ENCODE peak calls at places on chromosomes 2 and 18, in seven cellular contexts. D is AG04450, Y is fibroblast of lung, S is kidney, N is A549, H is OCI-LY7, C is PC-3. W is an unnamed sample.

GRCh38 chr18:48904847-48905394 is 45.8 kb downstream of the SMAD7 start:
- DNase-seq in Y (no peak), N (no peak), S (no peak), C (no peak), H (no peak), D (no peak), W (no peak)

GRCh38 chr2:170886391-170886790 is 42.7 kb upstream of the GORASP2 start:
- DNase-seq in Y (no peak), N (no peak), H (no peak), C (peak), S (no peak), D (no peak), W (peak)

GRCh38 chr18:32674491-32674890 is 98.3 kb downstream of the KLHL14 start:
- DNase-seq in D (no peak), N (peak), C (peak), S (no peak), Y (no peak), H (peak), W (no peak)

GRCh38 chr2:101972621-101973434 is 18.9 kb upstream of the IL1R2 start:
- DNase-seq in H (no peak), Y (peak), D (peak), C (peak), S (no peak), N (no peak), W (peak)

GRCh38 chr2:196315388-196316049 is 144.1 kb upstream of the STK17B start:
- DNase-seq in Y (peak), D (no peak), H (no peak), N (peak), S (no peak), C (peak), W (no peak)

GRCh38 chr2:49811502-49811901 is 657.2 kb upstream of the FSHR start:
- DNase-seq in S (no peak), Y (no peak), H (no peak), D (no peak), N (no peak), C (no peak), W (no peak)

GRCh38 chr2:152890746-152891145 is 172.3 kb downstream of the ARL6IP6 start:
- DNase-seq in D (no peak), C (no peak), N (no peak), H (no peak), Y (no peak), S (no peak), W (no peak)

GRCh38 chr2:168608796-168609195 is 152.7 kb downstream of the CERS6 start:
- DNase-seq in S (no peak), C (no peak), H (no peak), Y (no peak), N (no peak), D (no peak), W (peak)

GRCh38 chr2:28981016-28981441 is at the start of gene TOGARAM2:
- DNase-seq in S (no peak), H (no peak), D (no peak), C (no peak), N (no peak), Y (no peak), W (no peak)

GRCh38 chr2:108612514-108613183 is 78.4 kb downstream of the LIMS1 start:
- DNase-seq in Y (no peak), C (no peak), D (no peak), H (peak), S (no peak), N (no peak), W (peak)

GRCh38 chr2:3940661-3941060 is 237.3 kb downstream of the DCDC2C start:
- DNase-seq in D (no peak), C (no peak), S (no peak), Y (no peak), N (no peak), H (no peak), W (no peak)

GRCh38 chr2:158060862-158061435 is 40.7 kb upstream of the UPP2 start:
- DNase-seq in Y (peak), C (no peak), H (no peak), D (no peak), S (no peak), N (no peak), W (no peak)

GRCh38 chr2:231270221-231271114 is 72.0 kb downstream of the ARMC9 start:
- DNase-seq in N (no peak), D (no peak), C (no peak), Y (no peak), S (no peak), H (no peak), W (no peak)

GRCh38 chr2:181554511-181554910 is 97.3 kb downstream of the ITGA4 start:
- DNase-seq in S (no peak), D (no peak), Y (no peak), C (peak), H (no peak), N (no peak), W (no peak)

GRCh38 chr2:231037202-231037730 is at the start of gene C2orf72:
- DNase-seq in N (no peak), Y (no peak), S (no peak), H (no peak), D (no peak), C (no peak), W (no peak)

GRCh38 chr2:100888602-100889001 is 68.7 kb downstream of the NPAS2 start:
- DNase-seq in N (no peak), C (no peak), D (no peak), S (no peak), H (no peak), Y (no peak), W (no peak)

GRCh38 chr2:44964704-44965343 is 23.3 kb downstream of the SIX3 start:
- DNase-seq in H (peak), N (no peak), Y (no peak), D (no peak), C (no peak), S (no peak), W (no peak)
- TF ChIP-seq CTCF in H (peak), N (no peak), Y (peak), D (no peak), C (peak), S (no peak), W (no peak)

DNA sequence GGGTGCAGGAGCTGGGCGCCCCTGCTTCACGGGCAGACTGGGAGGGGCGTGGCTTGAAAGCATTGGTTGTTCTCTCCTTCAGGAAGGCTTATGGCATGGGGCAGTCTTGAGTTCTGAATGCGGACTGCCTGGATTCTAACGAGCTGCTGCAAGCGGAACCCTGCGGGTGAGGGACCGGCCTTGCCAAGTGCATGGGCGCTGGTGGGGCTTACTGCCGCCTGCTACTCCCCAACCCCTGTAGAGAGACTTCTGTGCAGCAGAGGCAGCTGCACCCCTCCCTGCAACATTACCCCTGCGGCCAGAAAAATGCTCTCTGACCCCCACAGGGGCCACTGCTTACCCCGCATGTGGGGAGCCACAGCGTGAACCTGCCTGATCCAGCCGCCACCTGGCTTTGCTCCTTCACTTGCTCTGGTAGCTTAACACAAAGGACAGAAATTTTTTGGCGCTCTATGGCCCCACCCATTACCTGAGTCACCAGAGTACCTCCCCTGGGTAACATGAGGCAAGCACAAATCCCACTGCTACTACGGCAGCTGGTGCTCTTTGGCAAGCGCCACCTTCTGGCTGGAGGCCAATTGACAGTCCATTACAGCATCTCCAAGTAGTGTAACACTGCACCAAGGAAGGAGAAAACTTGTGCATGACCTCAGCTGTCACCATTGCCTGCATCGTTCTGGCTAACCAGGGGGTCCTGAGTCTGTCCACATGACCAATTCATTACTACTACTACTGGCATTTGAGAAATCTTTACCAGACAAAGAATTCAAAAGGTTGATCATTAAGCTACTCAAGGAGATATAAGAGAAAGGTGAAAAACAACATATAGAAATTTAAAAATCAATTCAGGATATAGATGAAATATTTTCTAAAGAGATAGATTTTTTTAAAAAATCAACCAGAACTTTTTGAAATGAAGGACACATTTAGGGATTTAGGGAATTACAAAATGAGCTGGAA is 35.4 kb downstream of the MYL12B start:
- DNase-seq in C (peak), D (peak), S (peak), H (peak), Y (peak), N (peak), W (peak)
- H3K27ac ChIP-seq in C (peak), D (no peak), S (no peak), H (peak), Y (no peak), N (peak), W (peak)

GRCh38 chr2:31387850-31388249 is 26.7 kb downstream of the XDH start:
- DNase-seq in H (no peak), S (no peak), N (peak), Y (no peak), D (no peak), C (no peak), W (no peak)
- TF ChIP-seq CTCF in H (no peak), S (no peak), N (no peak), Y (no peak), D (peak), C (no peak), W (no peak)

DNA sequence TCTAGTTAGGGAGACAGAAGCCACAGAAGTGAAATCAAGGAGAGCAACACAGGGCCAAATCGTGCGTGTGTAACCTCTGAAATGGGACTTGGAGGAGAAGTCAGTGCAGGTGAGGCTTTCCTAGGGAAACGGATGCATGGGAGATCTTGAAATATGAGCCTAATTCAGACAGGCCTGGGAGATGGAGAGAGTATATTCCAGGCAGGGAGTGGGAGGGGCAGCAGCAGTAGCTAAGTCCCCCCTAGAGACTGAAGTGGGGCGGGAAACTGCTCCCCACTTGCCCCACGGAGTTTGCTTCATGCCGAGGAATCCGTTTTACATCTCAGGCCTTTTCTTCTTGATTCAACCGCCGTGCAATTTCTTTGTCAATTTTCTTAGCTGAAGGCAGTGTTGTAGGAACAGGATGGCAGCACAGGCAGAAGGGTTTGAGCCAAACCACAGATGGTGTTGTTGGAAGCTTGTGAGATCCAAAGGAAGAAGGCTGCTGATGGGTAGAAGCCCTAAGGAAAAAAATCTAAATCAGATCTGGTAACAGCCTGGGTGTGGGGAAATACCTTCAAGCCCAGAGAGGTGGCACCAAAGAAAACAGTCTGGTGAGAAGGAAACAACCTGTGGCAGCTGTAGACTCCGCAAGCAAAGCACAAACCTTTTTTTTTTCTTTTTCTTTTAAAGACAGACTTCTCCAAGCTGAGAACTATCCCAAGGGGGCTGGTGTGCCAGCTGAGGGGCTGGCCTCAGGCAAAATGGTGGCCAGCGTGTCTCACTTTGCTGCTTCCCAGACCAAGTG is 40.2 kb downstream of the EPAS1 start:
- DNase-seq in H (no peak), N (no peak), Y (no peak), S (no peak), D (no peak), C (no peak), W (peak)
- H3K27ac ChIP-seq in H (no peak), N (peak), Y (peak), S (peak), D (peak), C (no peak), W (no peak)

DNA sequence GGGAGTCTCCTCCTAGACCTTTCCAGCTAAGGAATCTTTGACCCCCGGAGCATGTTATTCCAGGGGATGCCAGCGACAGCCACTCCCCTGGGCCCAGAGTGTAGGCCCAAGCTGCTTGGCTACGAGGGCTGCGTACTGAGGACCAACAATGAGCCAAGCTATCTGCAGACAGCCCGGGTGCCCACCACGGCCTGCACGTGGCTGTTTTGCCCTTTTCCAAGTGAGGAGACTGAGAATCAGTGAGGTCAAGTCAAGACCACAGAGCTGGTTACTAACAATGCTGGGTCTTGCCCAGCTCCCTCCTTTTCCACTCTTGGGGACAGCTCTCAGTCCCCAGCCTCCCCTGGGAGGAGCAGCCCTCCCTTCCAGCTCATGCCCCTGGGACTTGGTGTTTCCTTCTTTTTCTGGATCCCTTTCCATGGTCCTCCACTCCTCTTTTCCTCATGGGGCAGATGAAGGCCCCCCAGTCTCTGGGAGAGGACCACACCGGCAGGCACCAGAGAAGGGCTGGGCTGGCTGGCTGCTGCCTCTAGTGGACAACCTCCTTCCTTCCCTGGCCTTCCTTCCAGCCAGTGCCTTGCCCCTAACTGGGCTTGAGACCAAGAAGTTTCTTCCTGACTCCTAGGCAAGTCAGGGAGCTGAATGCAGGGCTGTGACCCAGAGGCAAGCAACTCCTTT is 550 bp upstream of the MALL start:
- DNase-seq in D (no peak), N (peak), Y (peak), S (peak), C (peak), H (no peak), W (no peak)
- TF ChIP-seq CTCF in D (peak), N (peak), Y (peak), S (peak), C (peak), H (peak), W (peak)

DNA sequence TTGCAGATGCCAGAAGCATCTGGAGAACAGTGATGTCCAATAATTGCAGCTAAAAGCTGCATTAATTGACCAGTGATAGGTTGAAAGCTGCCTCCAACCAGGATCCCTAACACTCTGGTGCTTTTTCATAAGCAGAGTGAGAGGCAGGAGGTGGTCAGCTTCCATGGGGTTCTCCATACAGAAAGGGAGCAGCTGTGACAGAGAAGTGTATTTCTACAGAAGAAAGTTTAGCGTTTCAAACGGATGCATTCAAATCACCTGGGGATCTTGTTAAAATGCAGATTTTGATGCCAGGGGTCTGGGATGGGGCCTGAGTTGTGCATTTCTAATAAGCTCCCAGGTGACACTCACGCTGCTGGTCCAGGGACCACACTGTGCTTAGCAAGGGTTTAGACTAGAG is 216.5 kb upstream of the NRP2 start:
- DNase-seq in N (no peak), D (no peak), S (no peak), H (no peak), Y (no peak), C (no peak), W (no peak)
- H3K27ac ChIP-seq in N (no peak), D (no peak), S (no peak), H (no peak), Y (no peak), C (no peak), W (no peak)

GRCh38 chr2:62801814-62802524 is 96.5 kb downstream of the EHBP1 start:
- DNase-seq in Y (no peak), S (no peak), N (peak), D (no peak), C (peak), H (peak), W (no peak)
- TF ChIP-seq CTCF in Y (peak), S (no peak), N (peak), D (peak), C (peak), H (peak), W (peak)

GRCh38 chr2:233936089-233936488 is 18.9 kb downstream of the TRPM8 start:
- DNase-seq in H (no peak), N (no peak), S (no peak), C (no peak), Y (no peak), D (no peak), W (no peak)
- H3K27ac ChIP-seq in H (no peak), N (no peak), S (no peak), C (no peak), Y (no peak), D (no peak), W (no peak)

W was measured in mammary epithelial cell.